ENCODE peak calls at places on chromosome 9, in six cellular contexts. D is colonic mucosa, Z is left lung, C is mammary epithelial cell, I is astrocyte, E is DND-41. F is an unnamed sample.

GRCh38 chr9:109593612-109594011 is 95.5 kb upstream of the PTPN3 start:
- DNase-seq in D (peak; percentile 41), Z (no peak), C (no peak), I (no peak), E (no peak), F (no peak)

GRCh38 chr9:31188496-31188895 is 1195.9 kb upstream of the ACO1 start:
- DNase-seq in D (no peak), Z (no peak), C (no peak), I (peak; percentile 35), E (no peak), F (no peak)

GRCh38 chr9:128405077-128405779 is 15.4 kb upstream of the CERCAM start:
- DNase-seq in D (no peak), Z (no peak), C (no peak), I (no peak), E (no peak), F (no peak)

GRCh38 chr9:101047848-101048402 is 19.4 kb downstream of the PLPPR1 start:
- DNase-seq in D (no peak), Z (no peak), C (peak; percentile 15), I (no peak), E (no peak), F (no peak)

GRCh38 chr9:95171596-95171995 is 145.9 kb downstream of the FANCC start:
- DNase-seq in D (no peak), Z (no peak), C (no peak), I (no peak), E (no peak), F (no peak)

GRCh38 chr9:94719878-94720277 is 6.6 kb upstream of the AOPEP start:
- DNase-seq in D (no peak), Z (no peak), C (peak; percentile 86), I (no peak), E (no peak), F (no peak)

GRCh38 chr9:134766587-134766986 is 114.0 kb upstream of the FCN2 start:
- DNase-seq in D (no peak), Z (no peak), C (no peak), I (no peak), E (no peak), F (peak; percentile 12)

GRCh38 chr9:19703702-19704101 is 85.1 kb downstream of the SLC24A2 start:
- DNase-seq in D (no peak), Z (no peak), C (no peak), I (no peak), E (no peak), F (no peak)

GRCh38 chr9:38024036-38024681 is 44.9 kb downstream of the SHB start:
- DNase-seq in D (no peak), Z (peak; percentile 71), C (peak; percentile 94), I (peak; percentile 94), E (no peak), F (no peak)

GRCh38 chr9:69546265-69546664 is 125.9 kb downstream of the APBA1 start:
- DNase-seq in D (peak; percentile 36), Z (no peak), C (no peak), I (no peak), E (no peak), F (no peak)

GRCh38 chr9:111231801-111232580 is 98.0 kb downstream of the OR2K2 start:
- DNase-seq in D (no peak), Z (no peak), C (no peak), I (no peak), E (no peak), F (peak; percentile 37)

GRCh38 chr9:131752231-131752884 is 12.5 kb upstream of the RAPGEF1 start:
- DNase-seq in D (no peak), Z (no peak), C (no peak), I (no peak), E (no peak), F (no peak)

GRCh38 chr9:120412425-120412951 is 167.5 kb downstream of the CDK5RAP2 start:
- DNase-seq in D (no peak), Z (no peak), C (no peak), I (peak; percentile 93), E (no peak), F (no peak)

GRCh38 chr9:114098021-114098659 is 952 bp downstream of the KIF12 start:
- DNase-seq in D (peak; percentile 71), Z (no peak), C (peak; percentile 28), I (no peak), E (no peak), F (no peak)

GRCh38 chr9:89428901-89429890 is 68.7 kb downstream of the SEMA4D start:
- DNase-seq in D (no peak), Z (no peak), C (no peak), I (no peak), E (peak; percentile 28), F (peak; percentile 86)

DNA sequence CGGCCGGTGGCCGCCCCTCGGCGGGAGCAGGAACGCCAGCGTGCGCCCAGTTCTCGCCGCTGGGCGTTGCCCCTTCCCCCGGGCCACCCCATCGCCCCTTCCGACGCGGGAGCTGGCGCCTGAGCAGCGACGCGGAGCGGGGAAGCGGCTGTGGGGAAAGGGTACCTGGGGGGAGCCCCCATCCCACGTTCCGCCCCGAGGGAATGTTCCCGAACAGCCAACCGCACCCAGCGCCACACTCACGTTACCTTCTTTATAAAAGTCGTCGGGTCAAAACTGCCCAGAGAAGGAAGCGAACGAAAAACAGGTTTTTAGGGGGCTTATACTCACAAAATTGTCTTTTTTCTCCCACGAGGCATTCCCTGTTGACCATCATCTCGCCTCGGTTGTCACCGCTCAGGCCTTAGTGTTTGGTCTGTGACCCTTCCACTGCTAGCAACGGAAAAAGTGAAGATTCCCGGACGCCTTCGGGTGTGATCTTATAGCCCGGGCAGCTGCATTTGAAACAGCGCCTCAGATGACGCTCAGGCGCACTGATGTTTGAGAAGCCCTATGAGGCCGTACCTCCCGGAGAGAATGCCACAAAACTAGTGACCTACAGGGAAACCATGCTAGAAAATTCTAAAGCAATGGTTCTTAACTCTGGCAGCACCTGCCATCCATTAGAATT is 472 bp upstream of the GOLM1 start:
- DNase-seq in D (peak; percentile 80), Z (peak; percentile 62), C (peak; percentile 14), I (peak; percentile 47), E (no peak), F (peak; percentile 14)
- TF ChIP-seq CTCF in D (no peak), Z (no peak), C (no peak), I (no peak), E (no peak), F (no peak)

GRCh38 chr9:79012561-79012960 is 559.2 kb upstream of the TLE4 start:
- DNase-seq in D (no peak), Z (no peak), C (peak; percentile 25), I (peak; percentile 69), E (no peak), F (no peak)
- H3K4me3 ChIP-seq in D (no peak overlapping the region), Z (no peak overlapping the region), C (no peak overlapping the region), I (no peak overlapping the region), E (no peak overlapping the region), F (no peak overlapping the region)

DNA sequence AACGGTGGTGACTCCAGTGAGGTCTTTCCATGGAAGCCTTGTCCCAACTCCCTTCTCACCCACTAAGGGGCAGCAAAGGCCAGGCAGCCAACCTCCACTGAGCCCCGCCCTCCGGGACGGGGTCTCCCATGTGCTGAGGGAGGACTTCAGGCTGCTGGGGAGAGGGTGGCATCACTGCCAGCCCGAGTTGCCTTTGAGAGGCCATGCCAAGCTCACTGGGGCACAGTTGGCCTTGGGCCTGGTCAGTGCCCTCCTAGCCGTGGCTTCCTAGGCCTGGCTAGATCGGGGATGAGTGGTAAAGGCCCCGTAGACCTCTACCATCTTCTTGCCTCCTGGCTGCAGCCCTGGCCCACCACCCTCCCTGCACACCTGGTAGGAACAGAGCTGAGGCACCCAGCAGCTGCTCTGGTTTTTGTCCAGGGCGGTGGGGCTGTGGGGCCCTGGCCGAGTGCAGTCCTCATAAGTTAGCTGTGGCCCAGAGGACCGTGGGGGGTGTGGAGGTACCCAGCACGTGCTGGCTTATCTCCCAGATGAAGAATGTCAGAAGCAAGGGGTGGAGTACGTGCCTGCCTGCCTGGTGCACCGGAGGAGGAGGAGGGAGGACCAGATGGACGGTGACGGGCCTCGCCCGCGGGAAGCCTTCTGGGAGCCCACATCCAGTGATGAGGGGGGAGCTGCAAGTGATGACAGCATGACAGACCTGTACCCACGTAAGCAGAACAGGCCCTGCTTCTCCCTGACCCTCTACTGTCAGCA is 3.2 kb downstream of the SURF2 start:
- DNase-seq in D (no peak), Z (no peak), C (no peak), I (no peak), E (no peak), F (no peak)
- TF ChIP-seq CTCF in D (no peak), Z (no peak), C (peak; percentile 10), I (no peak), E (peak; percentile 30), F (no peak)

GRCh38 chr9:13274901-13275641 is 4.4 kb downstream of the MPDZ start:
- DNase-seq in D (no peak), Z (no peak), C (no peak), I (peak; percentile 80), E (no peak), F (no peak)
- H3K4me3 ChIP-seq in D (no peak overlapping the region), Z (no peak overlapping the region), C (no peak overlapping the region), I (no peak overlapping the region), E (no peak overlapping the region), F (no peak overlapping the region)

GRCh38 chr9:3336951-3337350 is 188.8 kb downstream of the RFX3 start:
- DNase-seq in D (no peak), Z (no peak), C (no peak), I (no peak), E (no peak), F (no peak)

GRCh38 chr9:3332802-3333201 is 193.0 kb downstream of the RFX3 start:
- DNase-seq in D (no peak), Z (no peak), C (no peak), I (no peak), E (no peak), F (no peak)

GRCh38 chr9:3330792-3331420 is 194.9 kb downstream of the RFX3 start:
- DNase-seq in D (no peak), Z (no peak), C (peak; percentile 68), I (peak; percentile 82), E (no peak), F (no peak)

GRCh38 chr9:3329361-3329760 is 196.4 kb downstream of the RFX3 start:
- DNase-seq in D (no peak), Z (no peak), C (peak; percentile 14), I (peak; percentile 20), E (no peak), F (no peak)

GRCh38 chr9:3331801-3332200 is 194.0 kb downstream of the RFX3 start:
- DNase-seq in D (no peak), Z (no peak), C (no peak), I (no peak), E (no peak), F (no peak)
- TF ChIP-seq CTCF in D (peak; percentile 15), Z (no peak), C (peak; percentile 17), I (no peak), E (peak; percentile 41), F (no peak)

DNA sequence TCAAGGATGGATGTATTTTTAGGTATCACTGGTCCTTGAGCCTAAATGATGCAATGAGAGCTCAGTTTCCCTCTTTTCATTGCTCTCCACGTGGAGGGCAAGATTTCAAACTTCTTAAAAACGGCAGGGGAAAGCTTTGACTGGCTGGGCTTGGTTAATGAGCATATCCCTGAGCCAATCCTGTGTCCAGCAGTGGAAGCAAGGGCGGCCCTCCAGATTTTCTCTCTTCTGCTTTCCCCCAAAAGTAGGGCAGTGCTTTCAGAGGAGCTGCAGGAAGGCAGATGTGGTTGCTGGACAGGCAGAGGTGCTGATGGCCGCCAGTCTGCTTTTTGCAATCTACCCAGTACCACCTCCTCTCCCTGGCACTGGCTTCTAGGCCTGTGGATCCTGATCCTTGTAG is 30.0 kb upstream of the TBC1D2 start:
- DNase-seq in D (no peak), Z (no peak), C (no peak), I (no peak), E (no peak), F (no peak)
- H3K4me3 ChIP-seq in D (no peak overlapping the region), Z (no peak overlapping the region), C (no peak overlapping the region), I (no peak overlapping the region), E (no peak overlapping the region), F (no peak overlapping the region)